ENCODE peak calls at places on chromosomes 13 and 19, in five cellular contexts. J is endothelial cell; U is Peyer's patch; X is CD8-positive, alpha-beta T cell; S is neural crest cell. R is an unnamed sample.

GRCh38 chr13:43305416-43305815 is 282.0 kb downstream of the DNAJC15 start:
- DNase-seq in J (no peak), U (no peak), X (no peak), S (no peak), R (no peak)

GRCh38 chr13:25494708-25495411 is 123.1 kb downstream of the ATP8A2 start:
- DNase-seq in J (no peak), U (no peak), X (no peak), S (no peak), R (no peak)

GRCh38 chr13:80132741-80133601 is 208.0 kb downstream of the SPRY2 start:
- DNase-seq in J (no peak), U (peak), X (no peak), S (peak), R (no peak)

GRCh38 chr13:114112826-114113322 is 19.5 kb downstream of the RASA3 start:
- DNase-seq in J (no peak), U (no peak), X (no peak), S (no peak), R (no peak)

GRCh38 chr13:71290963-71291937 is 575.8 kb downstream of the DACH1 start:
- DNase-seq in J (no peak), U (peak), X (peak), S (no peak), R (no peak)

GRCh38 chr19:23437901-23438300 is 42.6 kb upstream of the ZNF91 start:
- DNase-seq in J (no peak), U (no peak), X (no peak), S (no peak), R (no peak)

GRCh38 chr13:26679945-26680516 is 80.6 kb downstream of the GPR12 start:
- DNase-seq in J (peak), U (no peak), X (no peak), S (no peak), R (no peak)

GRCh38 chr13:35891973-35892441 is 239.2 kb downstream of the DCLK1 start:
- DNase-seq in J (no peak), U (no peak), X (no peak), S (no peak), R (no peak)

GRCh38 chr19:44722131-44723121 is 23.5 kb downstream of the CEACAM16 start:
- DNase-seq in J (no peak), U (no peak), X (no peak), S (no peak), R (no peak)

GRCh38 chr13:52359534-52359933 is 46.4 kb downstream of the THSD1 start:
- DNase-seq in J (no peak), U (no peak), X (no peak), S (no peak), R (no peak)

GRCh38 chr19:6679139-6679538 is 9.2 kb upstream of the TNFSF14 start:
- DNase-seq in J (no peak), U (no peak), X (no peak), S (no peak), R (no peak)

GRCh38 chr13:85896516-85897450 is 97.6 kb upstream of the SLITRK6 start:
- DNase-seq in J (no peak), U (no peak), X (no peak), S (no peak), R (no peak)

GRCh38 chr13:89966524-89966923 is 1381.0 kb upstream of the MIR17HG start:
- DNase-seq in J (no peak), U (no peak), X (no peak), S (no peak), R (no peak)

GRCh38 chr19:35764432-35765315 is 6.7 kb downstream of the PROSER3 start:
- DNase-seq in J (no peak), U (no peak), X (no peak), S (no peak), R (no peak)

GRCh38 chr19:1042689-1043511 is 3.0 kb downstream of the ABCA7 start:
- DNase-seq in J (no peak), U (no peak), X (no peak), S (no peak), R (no peak)

GRCh38 chr19:1113278-1113985 is 9.6 kb downstream of the GPX4 start:
- DNase-seq in J (peak), U (peak), X (peak), S (peak), R (peak)

GRCh38 chr19:11033251-11033650 is 56.0 kb upstream of the LDLR start:
- DNase-seq in J (no peak), U (no peak), X (no peak), S (no peak), R (no peak)

GRCh38 chr13:52162279-52163101 is 3.1 kb upstream of the NEK3 start:
- DNase-seq in J (no peak), U (no peak), X (no peak), S (no peak), R (no peak)

GRCh38 chr19:21358768-21359451 is at the start of gene ZNF738:
- DNase-seq in J (peak), U (peak), X (peak), S (peak), R (peak)

GRCh38 chr19:58569943-58570670 is 3.0 kb downstream of the MZF1 start:
- DNase-seq in J (no peak), U (peak), X (peak), S (no peak), R (no peak)

GRCh38 chr19:16887353-16888265 is 1.2 kb upstream of the F2RL3 start:
- DNase-seq in J (no peak), U (no peak), X (no peak), S (no peak), R (no peak)

GRCh38 chr19:4075373-4075772 is 8.7 kb upstream of the ZBTB7A start:
- DNase-seq in J (no peak), U (no peak), X (no peak), S (no peak), R (no peak)

GRCh38 chr19:16067205-16067938 is 8.9 kb upstream of the TPM4 start:
- DNase-seq in J (no peak), U (peak), X (no peak), S (no peak), R (no peak)

GRCh38 chr13:24605923-24606372 is 74.3 kb upstream of the ATP12A start:
- DNase-seq in J (no peak), U (no peak), X (peak), S (no peak), R (no peak)

GRCh38 chr19:18605546-18606280 is 886 bp downstream of the CRLF1 start:
- DNase-seq in J (no peak), U (no peak), X (no peak), S (no peak), R (no peak)

GRCh38 chr13:41767801-41768200 is 193.1 kb downstream of the VWA8 start:
- DNase-seq in J (no peak), U (no peak), X (no peak), S (no peak), R (no peak)

GRCh38 chr19:12156254-12157058 is at the start of gene ZNF625:
- DNase-seq in J (peak), U (peak), X (no peak), S (peak), R (peak)

GRCh38 chr19:42942187-42942789 is 5.3 kb upstream of the PSG7 start:
- DNase-seq in J (peak), U (no peak), X (no peak), S (no peak), R (no peak)

GRCh38 chr13:74774252-74774651 is 640.0 kb upstream of the KLF12 start:
- DNase-seq in J (no peak), U (no peak), X (no peak), S (no peak), R (no peak)

GRCh38 chr19:46579286-46579944 is 21.7 kb upstream of the CALM3 start:
- DNase-seq in J (peak), U (no peak), X (peak), S (peak), R (no peak)

GRCh38 chr19:30792561-30793505 is 420.6 kb downstream of the ZNF536 start:
- DNase-seq in J (no peak), U (no peak), X (no peak), S (no peak), R (peak)

DNA sequence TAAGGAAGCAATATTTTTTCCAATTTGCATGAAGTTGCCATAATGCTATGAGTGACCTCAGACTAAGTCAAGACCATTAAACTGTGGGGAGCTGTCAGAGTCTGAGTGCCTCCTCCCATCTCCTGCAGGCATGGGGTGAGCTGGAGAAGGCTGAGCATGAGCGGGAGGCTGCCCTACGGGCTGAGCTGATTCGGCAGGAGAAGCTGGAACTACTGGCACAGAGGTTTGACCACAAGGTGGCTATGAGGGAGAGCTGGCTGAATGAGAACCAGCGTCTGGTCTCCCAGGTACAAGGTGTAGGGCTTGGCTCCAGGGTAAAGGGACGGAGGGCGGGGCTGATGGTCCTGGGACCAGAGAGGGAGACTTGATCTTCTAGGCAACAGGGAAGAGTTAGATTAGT is 35.8 kb downstream of the SPTBN4 start:
- DNase-seq in J (no peak), U (peak), X (no peak), S (no peak), R (no peak)
- TF ChIP-seq CTCF in J (no peak), U (no peak), X (no peak), S (peak), R (peak)

DNA sequence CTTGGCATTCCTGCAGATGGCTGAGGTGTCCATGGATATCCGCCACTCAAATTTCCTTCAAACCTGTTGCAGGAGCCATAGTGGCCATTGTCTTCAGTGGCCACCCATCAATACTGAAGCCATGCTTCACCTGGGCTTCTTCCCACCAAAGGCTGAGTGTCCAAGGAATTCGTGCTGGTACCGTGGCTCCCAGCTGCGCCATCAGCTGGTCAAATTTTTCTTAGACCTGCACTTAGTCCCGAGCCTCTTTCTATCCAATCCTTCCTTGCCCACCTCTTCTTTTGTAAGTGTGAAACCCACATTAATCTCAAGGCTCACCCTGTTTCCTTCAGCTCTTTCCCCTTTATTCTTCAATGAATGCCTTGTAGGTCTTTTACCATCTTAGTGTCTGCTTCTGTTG is 152.1 kb downstream of the PCDH9 start:
- DNase-seq in J (no peak), U (no peak), X (no peak), S (no peak), R (no peak)
- TF ChIP-seq CTCF in J (no peak), U (no peak), X (no peak), S (no peak), R (no peak)

GRCh38 chr19:55676384-55676783 is 1.4 kb downstream of the EPN1 start:
- DNase-seq in J (no peak), U (peak), X (no peak), S (no peak), R (no peak)

GRCh38 chr19:55676889-55677505 is 2.0 kb downstream of the EPN1 start:
- DNase-seq in J (no peak), U (no peak), X (no peak), S (no peak), R (no peak)

GRCh38 chr19:55677572-55678028 is 2.6 kb downstream of the EPN1 start:
- DNase-seq in J (peak), U (no peak), X (no peak), S (no peak), R (no peak)

GRCh38 chr19:55679343-55680257 is 4.6 kb downstream of the EPN1 start:
- DNase-seq in J (no peak), U (no peak), X (no peak), S (no peak), R (no peak)

GRCh38 chr19:55678121-55678671 is 3.2 kb downstream of the EPN1 start:
- DNase-seq in J (no peak), U (peak), X (no peak), S (no peak), R (no peak)
- TF ChIP-seq CTCF in J (no peak), U (no peak), X (no peak), S (no peak), R (no peak)

GRCh38 chr13:78317030-78317429 is 286.3 kb downstream of the POU4F1 start:
- DNase-seq in J (no peak), U (no peak), X (no peak), S (no peak), R (no peak)
- TF ChIP-seq CTCF in J (no peak), U (no peak), X (no peak), S (peak), R (peak)